ENCODE peak calls at places on chromosomes 4 and X, in six cellular contexts. F is CD8-positive, alpha-beta memory T cell; B is NCI-H2107; P is left ventricle myocardium inferior; O is NCI-H1694 treated with DMSO at 0.1 percent for 48 hours; A is ascending aorta. H is an unnamed sample.

GRCh38 chr4:139247241-139247640 is 32.8 kb downstream of the MGARP start:
- DNase-seq in F (no peak), B (no peak), P (no peak), O (no peak), A (no peak), H (no peak)

GRCh38 chr4:25223770-25224375 is 10.0 kb upstream of the PI4K2B start:
- DNase-seq in F (no peak), B (no peak), P (no peak), O (no peak), A (no peak), H (no peak)

GRCh38 chrX:9758239-9758638 is 7.4 kb downstream of the GPR143 start:
- DNase-seq in F (no peak), B (no peak), P (no peak), O (no peak), A (no peak), H (no peak)

GRCh38 chrX:40504801-40505605 is 75.8 kb upstream of the ATP6AP2 start:
- DNase-seq in F (no peak), B (no peak), P (no peak), O (no peak), A (no peak), H (no peak)

GRCh38 chr4:40630335-40631021 is 814 bp upstream of the RBM47 start:
- DNase-seq in F (no peak), B (no peak), P (peak; percentile 18), O (no peak), A (peak; percentile 13), H (no peak)

GRCh38 chr4:1449475-1449832 is 43.2 kb upstream of the NKX1-1 start:
- DNase-seq in F (no peak), B (no peak), P (no peak), O (no peak), A (no peak), H (no peak)

GRCh38 chr4:76147454-76148141 is 599 bp downstream of the NUP54 start:
- DNase-seq in F (peak; percentile 23), B (peak; percentile 6), P (peak; percentile 18), O (peak; percentile 31), A (peak; percentile 10), H (peak; percentile 41)

GRCh38 chrX:133859860-133860259 is 125.5 kb downstream of the GPC3 start:
- DNase-seq in F (no peak), B (no peak), P (no peak), O (peak; percentile 19), A (no peak), H (peak; percentile 9)

GRCh38 chrX:31036895-31037294 is 34.9 kb downstream of the FTHL17 start:
- DNase-seq in F (no peak), B (no peak), P (peak; percentile 16), O (no peak), A (no peak), H (no peak)

GRCh38 chrX:1077140-1077539 is 135.3 kb downstream of the CRLF2 start:
- DNase-seq in F (no peak), B (no peak), P (no peak), O (no peak), A (no peak), H (no peak)

GRCh38 chrX:2549874-2550273 is 49.1 kb upstream of the DHRSX start:
- DNase-seq in F (no peak), B (peak; percentile 39), P (no peak), O (no peak), A (no peak), H (no peak)

GRCh38 chrX:81708506-81708905 is 506.6 kb downstream of the SH3BGRL start:
- DNase-seq in F (no peak), B (no peak), P (no peak), O (no peak), A (no peak), H (no peak)

GRCh38 chr4:139633661-139634060 is 32.0 kb upstream of the MGST2 start:
- DNase-seq in F (no peak), B (no peak), P (peak; percentile 21), O (peak; percentile 2), A (no peak), H (no peak)

GRCh38 chrX:151680805-151681204 is 14.5 kb upstream of the PRRG3 start:
- DNase-seq in F (peak; percentile 20), B (peak; percentile 20), P (no peak), O (peak; percentile 3), A (no peak), H (peak; percentile 2)

GRCh38 chr4:67660418-67660817 is 40.5 kb downstream of the UBA6 start:
- DNase-seq in F (no peak), B (no peak), P (no peak), O (no peak), A (no peak), H (no peak)

GRCh38 chr4:127145001-127145400 is 487.8 kb upstream of the INTU start:
- DNase-seq in F (no peak), B (peak; percentile 3), P (no peak), O (no peak), A (no peak), H (no peak)

GRCh38 chr4:56728512-56728911 is 47.4 kb upstream of the HOPX start:
- DNase-seq in F (no peak), B (no peak), P (peak; percentile 42), O (no peak), A (no peak), H (peak; percentile 60)

GRCh38 chr4:19034089-19034488 is 1012.5 kb upstream of the LCORL start:
- DNase-seq in F (no peak), B (no peak), P (no peak), O (no peak), A (no peak), H (no peak)

GRCh38 chrX:76454456-76454927 is 27.0 kb downstream of the MAGEE1 start:
- DNase-seq in F (no peak), B (no peak), P (no peak), O (peak; percentile 32), A (no peak), H (no peak)

GRCh38 chrX:107935200-107935599 is 47.0 kb downstream of the TEX13B start:
- DNase-seq in F (no peak), B (no peak), P (no peak), O (no peak), A (no peak), H (peak; percentile 0)

GRCh38 chr4:103076777-103077347 is 301 bp upstream of the SLC9B2 start:
- DNase-seq in F (no peak), B (no peak), P (no peak), O (peak; percentile 24), A (no peak), H (no peak)

GRCh38 chr4:67549123-67549522 is 3.8 kb upstream of the CENPC start:
- DNase-seq in F (no peak), B (no peak), P (no peak), O (peak; percentile 23), A (no peak), H (no peak)

GRCh38 chrX:22314211-22314610 is 41.5 kb downstream of the CBLL2 start:
- DNase-seq in F (no peak), B (no peak), P (no peak), O (no peak), A (no peak), H (no peak)

GRCh38 chr4:76214269-76214628 is 625 bp upstream of the SCARB2 start:
- DNase-seq in F (no peak), B (no peak), P (no peak), O (no peak), A (no peak), H (no peak)

GRCh38 chrX:143634373-143634685 is 1.6 kb downstream of the SLITRK4 start:
- DNase-seq in F (no peak), B (no peak), P (no peak), O (no peak), A (no peak), H (no peak)

GRCh38 chr4:159006202-159006601 is 96.7 kb upstream of the RAPGEF2 start:
- DNase-seq in F (no peak), B (no peak), P (no peak), O (no peak), A (no peak), H (no peak)

GRCh38 chrX:74248889-74249288 is 55.1 kb upstream of the ZCCHC13 start:
- DNase-seq in F (no peak), B (no peak), P (peak; percentile 20), O (no peak), A (no peak), H (no peak)

GRCh38 chr4:56821394-56822263 is at the start of gene SPINK2:
- DNase-seq in F (peak; percentile 54), B (peak; percentile 3), P (peak; percentile 26), O (no peak), A (no peak), H (peak; percentile 75)

GRCh38 chr4:5452156-5452555 is 256.2 kb downstream of the EVC2 start:
- DNase-seq in F (no peak), B (no peak), P (no peak), O (no peak), A (no peak), H (no peak)

GRCh38 chrX:140440891-140441290 is 64.0 kb downstream of the SOX3 start:
- DNase-seq in F (no peak), B (no peak), P (no peak), O (no peak), A (no peak), H (no peak)

GRCh38 chrX:6708676-6709075 is 173.8 kb upstream of the VCX3A start:
- DNase-seq in F (no peak), B (no peak), P (no peak), O (no peak), A (no peak), H (no peak)

GRCh38 chr4:145956288-145956890 is 17.8 kb upstream of the ZNF827 start:
- DNase-seq in F (peak; percentile 7), B (no peak), P (no peak), O (peak; percentile 23), A (no peak), H (no peak)

GRCh38 chrX:133215747-133216146 is 2.4 kb downstream of the TFDP3 start:
- DNase-seq in F (no peak), B (no peak), P (no peak), O (no peak), A (no peak), H (no peak)

GRCh38 chr4:74109894-74110605 is 11.1 kb upstream of the CXCL2 start:
- DNase-seq in F (no peak), B (no peak), P (no peak), O (no peak), A (no peak), H (no peak)

GRCh38 chr4:102295153-102295862 is 50.0 kb downstream of the SLC39A8 start:
- DNase-seq in F (no peak), B (no peak), P (no peak), O (no peak), A (no peak), H (no peak)